ENCODE peak calls at places on chromosomes 3 and 15, in five cellular contexts. One of them, this sample, is unnamed. For H3K4me1, the result is how much of the 10 kb centered on the place peaks cover.

GRCh38 chr3:170622369-170623159 is 36.7 kb upstream of the SLC7A14 start:
- DNase-seq in transverse colon: no peak
- DNase-seq in PC-9: no peak
- DNase-seq in OCI-LY7: no peak
- DNase-seq in CD4-positive, alpha-beta memory T cell: no peak
- DNase-seq in this sample: no peak

GRCh38 chr15:98548172-98548971 is 100.0 kb upstream of the IGF1R start:
- DNase-seq in transverse colon: peak
- DNase-seq in PC-9: peak
- DNase-seq in OCI-LY7: no peak
- DNase-seq in CD4-positive, alpha-beta memory T cell: peak
- DNase-seq in this sample: no peak

GRCh38 chr3:59451800-59452741 is 402.2 kb upstream of the CFAP20DC start:
- DNase-seq in CD4-positive, alpha-beta memory T cell: peak
- DNase-seq in OCI-LY7: peak
- DNase-seq in PC-9: no peak
- DNase-seq in transverse colon: no peak
- DNase-seq in this sample: peak

GRCh38 chr15:57685719-57686118 is 20.8 kb upstream of the POLR2M start:
- DNase-seq in CD4-positive, alpha-beta memory T cell: no peak
- DNase-seq in OCI-LY7: no peak
- DNase-seq in transverse colon: no peak
- DNase-seq in PC-9: no peak
- DNase-seq in this sample: no peak

GRCh38 chr3:124859025-124859424 is 28.1 kb downstream of the ITGB5 start:
- DNase-seq in transverse colon: no peak
- DNase-seq in OCI-LY7: no peak
- DNase-seq in PC-9: no peak
- DNase-seq in CD4-positive, alpha-beta memory T cell: no peak
- DNase-seq in this sample: no peak

GRCh38 chr15:88663216-88663615 is 24.4 kb downstream of the ISG20 start:
- DNase-seq in transverse colon: no peak
- DNase-seq in PC-9: no peak
- DNase-seq in CD4-positive, alpha-beta memory T cell: no peak
- DNase-seq in OCI-LY7: no peak
- DNase-seq in this sample: no peak

GRCh38 chr3:45110185-45110833 is 35.9 kb downstream of the CDCP1 start:
- DNase-seq in transverse colon: peak
- DNase-seq in OCI-LY7: no peak
- DNase-seq in CD4-positive, alpha-beta memory T cell: peak
- DNase-seq in PC-9: no peak
- DNase-seq in this sample: peak

GRCh38 chr15:32852771-32853170 is 135.0 kb downstream of the GREM1 start:
- DNase-seq in OCI-LY7: no peak
- DNase-seq in CD4-positive, alpha-beta memory T cell: no peak
- DNase-seq in transverse colon: no peak
- DNase-seq in PC-9: no peak
- DNase-seq in this sample: no peak

GRCh38 chr3:15486020-15486419 is 35.5 kb downstream of the COLQ start:
- DNase-seq in OCI-LY7: no peak
- DNase-seq in CD4-positive, alpha-beta memory T cell: no peak
- DNase-seq in PC-9: no peak
- DNase-seq in transverse colon: no peak
- DNase-seq in this sample: no peak

GRCh38 chr15:33874156-33874555 is 94.1 kb upstream of the CHRM5 start:
- DNase-seq in PC-9: no peak
- DNase-seq in CD4-positive, alpha-beta memory T cell: no peak
- DNase-seq in OCI-LY7: no peak
- DNase-seq in transverse colon: no peak
- DNase-seq in this sample: no peak

GRCh38 chr15:86611392-86612040 is 531.8 kb downstream of the AGBL1 start:
- DNase-seq in PC-9: no peak
- DNase-seq in OCI-LY7: no peak
- DNase-seq in CD4-positive, alpha-beta memory T cell: peak
- DNase-seq in transverse colon: no peak
- DNase-seq in this sample: no peak

GRCh38 chr15:80608688-80609087 is 86.4 kb upstream of the ABHD17C start:
- DNase-seq in OCI-LY7: no peak
- DNase-seq in transverse colon: no peak
- DNase-seq in CD4-positive, alpha-beta memory T cell: no peak
- DNase-seq in PC-9: no peak
- DNase-seq in this sample: no peak

GRCh38 chr3:174907027-174907426 is 47.9 kb downstream of the NAALADL2 start:
- DNase-seq in transverse colon: no peak
- DNase-seq in PC-9: no peak
- DNase-seq in OCI-LY7: no peak
- DNase-seq in CD4-positive, alpha-beta memory T cell: no peak
- DNase-seq in this sample: no peak

GRCh38 chr3:1365528-1365927 is 272.7 kb downstream of the CNTN6 start:
- DNase-seq in PC-9: no peak
- DNase-seq in OCI-LY7: no peak
- DNase-seq in transverse colon: no peak
- DNase-seq in CD4-positive, alpha-beta memory T cell: no peak
- DNase-seq in this sample: no peak
- H3K4me3 ChIP-seq in PC-9: no peak
- H3K4me3 ChIP-seq in OCI-LY7: no peak
- H3K4me3 ChIP-seq in transverse colon: no peak
- H3K4me3 ChIP-seq in CD4-positive, alpha-beta memory T cell: no peak
- H3K4me3 ChIP-seq in this sample: no peak

DNA sequence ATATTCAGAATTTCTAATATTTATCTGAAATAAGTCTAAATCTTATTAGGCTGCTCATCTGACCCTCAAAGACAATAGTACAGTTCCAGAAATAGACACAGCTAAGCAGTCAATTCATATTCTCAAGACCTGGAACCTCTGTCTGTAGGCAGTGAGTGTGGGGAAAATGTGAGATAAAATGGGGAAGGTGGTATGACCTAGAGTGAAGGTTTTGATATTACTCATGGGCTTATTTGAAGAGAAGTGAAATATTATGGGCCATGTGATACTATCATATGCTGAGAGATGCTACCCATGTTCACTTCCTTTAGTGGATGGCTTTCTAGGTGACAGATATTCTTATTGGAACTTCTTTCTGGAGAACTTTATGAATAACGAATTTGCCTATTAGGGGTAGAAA is 33.5 kb downstream of the TGFBR2 start:
- DNase-seq in OCI-LY7: peak
- DNase-seq in CD4-positive, alpha-beta memory T cell: no peak
- DNase-seq in transverse colon: no peak
- DNase-seq in PC-9: no peak
- DNase-seq in this sample: no peak
- H3K4me1 ChIP-seq in OCI-LY7: half or more
- H3K4me1 ChIP-seq in CD4-positive, alpha-beta memory T cell: half or more
- H3K4me1 ChIP-seq in transverse colon: half or more
- H3K4me1 ChIP-seq in PC-9: under half
- H3K4me1 ChIP-seq in this sample: half or more

GRCh38 chr3:183631715-183632114 is 3.7 kb upstream of the KLHL24 start:
- DNase-seq in transverse colon: no peak
- DNase-seq in PC-9: no peak
- DNase-seq in CD4-positive, alpha-beta memory T cell: no peak
- DNase-seq in OCI-LY7: no peak
- DNase-seq in this sample: no peak

GRCh38 chr3:183629546-183630301 is 5.7 kb upstream of the KLHL24 start:
- DNase-seq in OCI-LY7: no peak
- DNase-seq in CD4-positive, alpha-beta memory T cell: no peak
- DNase-seq in transverse colon: no peak
- DNase-seq in PC-9: no peak
- DNase-seq in this sample: no peak

GRCh38 chr3:183626877-183627594 is 8.4 kb upstream of the KLHL24 start:
- DNase-seq in PC-9: no peak
- DNase-seq in OCI-LY7: no peak
- DNase-seq in CD4-positive, alpha-beta memory T cell: no peak
- DNase-seq in transverse colon: no peak
- DNase-seq in this sample: no peak
- H3K27ac ChIP-seq in PC-9: no peak
- H3K27ac ChIP-seq in OCI-LY7: no peak
- H3K27ac ChIP-seq in CD4-positive, alpha-beta memory T cell: no peak
- H3K27ac ChIP-seq in transverse colon: no peak
- H3K27ac ChIP-seq in this sample: no peak

DNA sequence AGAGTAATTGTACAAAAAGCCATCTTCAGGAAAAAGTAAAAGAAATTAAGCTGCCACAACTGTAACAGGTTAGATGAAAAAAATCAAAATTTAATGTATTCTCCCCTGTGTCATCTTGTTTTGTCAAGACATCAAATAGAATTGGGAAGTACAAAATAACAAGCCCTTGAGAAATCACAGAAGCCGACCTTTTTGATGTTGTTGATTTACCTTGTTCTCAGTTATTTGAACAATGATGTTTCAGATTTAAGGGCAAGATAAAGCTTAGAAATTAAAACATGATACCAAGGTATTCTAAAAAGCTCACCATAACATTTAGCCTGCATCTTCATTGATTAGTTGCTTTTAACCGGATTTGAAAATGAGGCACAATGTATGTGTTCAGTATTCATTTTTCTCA is 523.0 kb downstream of the FOXP1 start:
- DNase-seq in CD4-positive, alpha-beta memory T cell: peak
- DNase-seq in OCI-LY7: no peak
- DNase-seq in transverse colon: no peak
- DNase-seq in PC-9: no peak
- DNase-seq in this sample: no peak
- H3K4me3 ChIP-seq in CD4-positive, alpha-beta memory T cell: no peak
- H3K4me3 ChIP-seq in OCI-LY7: no peak
- H3K4me3 ChIP-seq in transverse colon: no peak
- H3K4me3 ChIP-seq in PC-9: no peak
- H3K4me3 ChIP-seq in this sample: peak

GRCh38 chr3:98784666-98785600 is 21.8 kb downstream of the ST3GAL6 start:
- DNase-seq in CD4-positive, alpha-beta memory T cell: no peak
- DNase-seq in PC-9: no peak
- DNase-seq in OCI-LY7: no peak
- DNase-seq in transverse colon: no peak
- DNase-seq in this sample: no peak
- H3K4me1 ChIP-seq in CD4-positive, alpha-beta memory T cell: under half
- H3K4me1 ChIP-seq in PC-9: under half
- H3K4me1 ChIP-seq in OCI-LY7: under half
- H3K4me1 ChIP-seq in transverse colon: under half
- H3K4me1 ChIP-seq in this sample: under half

GRCh38 chr3:129490273-129490675 is 38.2 kb upstream of the RHO start:
- DNase-seq in CD4-positive, alpha-beta memory T cell: peak
- DNase-seq in OCI-LY7: peak
- DNase-seq in PC-9: peak
- DNase-seq in transverse colon: peak
- DNase-seq in this sample: peak
- H3K27ac ChIP-seq in CD4-positive, alpha-beta memory T cell: no peak
- H3K27ac ChIP-seq in OCI-LY7: no peak
- H3K27ac ChIP-seq in PC-9: peak
- H3K27ac ChIP-seq in transverse colon: peak
- H3K27ac ChIP-seq in this sample: no peak

This sample was measured in CD8-positive, alpha-beta memory T cell.